ENCODE peak calls at places on chromosome 16, in nine cellular contexts. W, H, S, J, E, C, K, A and I are unnamed samples.

GRCh38 chr16:57115504-57116182 is 23.3 kb downstream of the CPNE2 start:
- DNase-seq in S (no peak), H (peak; percentile 50), W (no peak), K (peak; percentile 68), E (peak; percentile 89), A (peak; percentile 77), J (no peak), C (no peak), I (no peak)

GRCh38 chr16:50183316-50183715 is 30.2 kb downstream of the TENT4B start:
- DNase-seq in H (no peak), S (no peak), E (no peak), J (no peak), K (no peak), C (no peak), A (no peak), W (peak; percentile 35), I (no peak)

GRCh38 chr16:4212934-4213296 is 29.0 kb downstream of the SRL start:
- DNase-seq in E (no peak), K (peak; percentile 64), H (no peak), A (no peak), C (no peak), W (no peak), J (no peak), S (peak; percentile 61), I (no peak)

GRCh38 chr16:19415918-19416317 is 1.8 kb upstream of the TMC5 start:
- DNase-seq in K (no peak), A (no peak), E (no peak), W (no peak), H (no peak), S (no peak), C (no peak), J (no peak), I (no peak)

GRCh38 chr16:17125671-17126070 is 345.1 kb downstream of the XYLT1 start:
- DNase-seq in A (no peak), C (no peak), S (no peak), J (no peak), E (no peak), K (no peak), H (no peak), W (peak; percentile 6), I (no peak)

GRCh38 chr16:67184453-67185002 is 765 bp upstream of the MATCAP1 start:
- DNase-seq in H (no peak), C (no peak), J (no peak), A (no peak), E (no peak), S (peak; percentile 40), W (no peak), K (no peak), I (no peak)

GRCh38 chr16:77805403-77805802 is 17.0 kb downstream of the VAT1L start:
- DNase-seq in S (no peak), W (no peak), E (no peak), J (no peak), H (no peak), K (no peak), A (peak; percentile 39), C (no peak), I (no peak)

GRCh38 chr16:4450430-4450829 is 24.0 kb downstream of the NMRAL1 start:
- DNase-seq in S (no peak), K (no peak), A (no peak), J (no peak), C (no peak), H (no peak), E (no peak), W (no peak), I (no peak)

GRCh38 chr16:89285381-89285780 is 67.9 kb downstream of the ZNF778 start:
- DNase-seq in J (no peak), W (no peak), K (no peak), S (no peak), H (no peak), A (no peak), C (no peak), E (no peak), I (no peak)

GRCh38 chr16:383326-384020 is 1.7 kb upstream of the PGAP6 start:
- DNase-seq in A (no peak), S (no peak), W (no peak), E (no peak), C (peak; percentile 36), H (peak; percentile 78), K (no peak), J (no peak), I (no peak)

GRCh38 chr16:47460301-47460754 is 535 bp downstream of the ITFG1 start:
- DNase-seq in H (peak; percentile 19), C (no peak), A (no peak), K (no peak), W (no peak), S (peak; percentile 6), E (no peak), J (no peak), I (no peak)

GRCh38 chr16:676565-677297 is 1.3 kb downstream of the RHBDL1 start:
- DNase-seq in A (no peak), K (no peak), S (no peak), J (no peak), W (no peak), H (peak; percentile 95), C (no peak), E (no peak), I (no peak)

GRCh38 chr16:49921791-49922456 is 66.0 kb upstream of the ZNF423 start:
- DNase-seq in J (no peak), S (peak; percentile 66), W (no peak), C (peak; percentile 51), E (peak; percentile 4), H (peak; percentile 90), A (peak; percentile 63), K (peak; percentile 60), I (no peak)

GRCh38 chr16:76443981-76444380 is 166.8 kb downstream of the CNTNAP4 start:
- DNase-seq in H (no peak), W (no peak), S (no peak), A (no peak), J (no peak), C (no peak), E (no peak), K (no peak), I (no peak)

GRCh38 chr16:28478511-28479180 is 6.5 kb upstream of the NPIPB7 start:
- DNase-seq in S (no peak), C (no peak), W (no peak), K (no peak), H (no peak), J (no peak), E (no peak), A (no peak), I (no peak)

GRCh38 chr16:3879258-3879886 is 1.1 kb downstream of the CREBBP start:
- DNase-seq in S (no peak), J (no peak), H (peak; percentile 35), C (peak; percentile 23), E (no peak), K (peak; percentile 71), W (no peak), A (no peak), I (no peak)

GRCh38 chr16:46757339-46758050 is 9.4 kb upstream of the MYLK3 start:
- DNase-seq in J (no peak), K (peak; percentile 91), A (peak; percentile 81), C (no peak), E (no peak), S (no peak), W (no peak), H (no peak), I (no peak)

GRCh38 chr16:5633845-5634440 is 536.3 kb upstream of the EEF2KMT start:
- DNase-seq in W (no peak), S (peak; percentile 51), E (no peak), C (no peak), K (no peak), J (no peak), H (no peak), A (no peak), I (no peak)

GRCh38 chr16:2490190-2491105 is 15.5 kb downstream of the TBC1D24 start:
- DNase-seq in E (no peak), A (no peak), S (no peak), K (no peak), W (no peak), J (no peak), C (no peak), H (no peak), I (no peak)

GRCh38 chr16:46715769-46716305 is 26.4 kb downstream of the ORC6 start:
- DNase-seq in H (no peak), W (no peak), E (no peak), A (no peak), K (peak; percentile 62), J (no peak), S (no peak), C (no peak), I (no peak)

GRCh38 chr16:87338155-87338765 is 21.1 kb upstream of the C16orf95 start:
- DNase-seq in E (no peak), H (no peak), W (no peak), K (peak; percentile 39), J (no peak), C (no peak), S (no peak), A (no peak), I (no peak)